ENCODE peak calls at places on chromosomes 7 and 10, in six cellular contexts. One of them, this sample, is unnamed.

GRCh38 chr7:105098863-105099515 is 85.0 kb downstream of the KMT2E start:
- DNase-seq in IMR-90: peak; percentile 23
- DNase-seq in H1: no peak
- DNase-seq in neuronal stem cell: no peak
- DNase-seq in H9: no peak
- DNase-seq in mesenchymal stem cell: no peak
- DNase-seq in this sample: peak; percentile 84

GRCh38 chr7:18614841-18615240 is 119.3 kb downstream of the HDAC9 start:
- DNase-seq in IMR-90: no peak
- DNase-seq in H1: no peak
- DNase-seq in neuronal stem cell: no peak
- DNase-seq in H9: no peak
- DNase-seq in mesenchymal stem cell: no peak
- DNase-seq in this sample: no peak

GRCh38 chr7:22356855-22357310 is at the start of gene RAPGEF5:
- DNase-seq in IMR-90: no peak
- DNase-seq in H1: no peak
- DNase-seq in neuronal stem cell: peak; percentile 39
- DNase-seq in H9: peak; percentile 60
- DNase-seq in mesenchymal stem cell: no peak
- DNase-seq in this sample: no peak

GRCh38 chr10:86371691-86372090 is 5.1 kb upstream of the GRID1 start:
- DNase-seq in IMR-90: no peak
- DNase-seq in H1: no peak
- DNase-seq in neuronal stem cell: no peak
- DNase-seq in H9: peak; percentile 39
- DNase-seq in mesenchymal stem cell: no peak
- DNase-seq in this sample: no peak

GRCh38 chr10:50291261-50291850 is 40.0 kb upstream of the ASAH2 start:
- DNase-seq in IMR-90: peak; percentile 23
- DNase-seq in H1: no peak
- DNase-seq in neuronal stem cell: no peak
- DNase-seq in H9: no peak
- DNase-seq in mesenchymal stem cell: peak; percentile 18
- DNase-seq in this sample: no peak

GRCh38 chr7:73871163-73872011 is 10.4 kb downstream of the TMEM270 start:
- DNase-seq in IMR-90: no peak
- DNase-seq in H1: no peak
- DNase-seq in neuronal stem cell: no peak
- DNase-seq in H9: peak; percentile 26
- DNase-seq in mesenchymal stem cell: no peak
- DNase-seq in this sample: peak; percentile 30

GRCh38 chr10:380313-380955 is 245.2 kb downstream of the ZMYND11 start:
- DNase-seq in IMR-90: peak; percentile 19
- DNase-seq in H1: no peak
- DNase-seq in neuronal stem cell: no peak
- DNase-seq in H9: no peak
- DNase-seq in mesenchymal stem cell: no peak
- DNase-seq in this sample: no peak

GRCh38 chr10:23696476-23696875 is 257.6 kb downstream of the OTUD1 start:
- DNase-seq in IMR-90: no peak
- DNase-seq in H1: no peak
- DNase-seq in neuronal stem cell: no peak
- DNase-seq in H9: no peak
- DNase-seq in mesenchymal stem cell: no peak
- DNase-seq in this sample: no peak

GRCh38 chr7:28130277-28130676 is 50.3 kb downstream of the JAZF1 start:
- DNase-seq in IMR-90: peak; percentile 95
- DNase-seq in H1: no peak
- DNase-seq in neuronal stem cell: no peak
- DNase-seq in H9: no peak
- DNase-seq in mesenchymal stem cell: peak; percentile 89
- DNase-seq in this sample: peak; percentile 58

GRCh38 chr7:53675835-53676234 is 640.4 kb downstream of the POM121L12 start:
- DNase-seq in IMR-90: no peak
- DNase-seq in H1: no peak
- DNase-seq in neuronal stem cell: no peak
- DNase-seq in H9: no peak
- DNase-seq in mesenchymal stem cell: no peak
- DNase-seq in this sample: no peak

GRCh38 chr10:74896788-74897527 is 70.6 kb downstream of the KAT6B start:
- DNase-seq in IMR-90: no peak
- DNase-seq in H1: no peak
- DNase-seq in neuronal stem cell: no peak
- DNase-seq in H9: no peak
- DNase-seq in mesenchymal stem cell: no peak
- DNase-seq in this sample: no peak

GRCh38 chr7:130114776-130115175 is 44.4 kb downstream of the KLHDC10 start:
- DNase-seq in IMR-90: no peak
- DNase-seq in H1: no peak
- DNase-seq in neuronal stem cell: no peak
- DNase-seq in H9: no peak
- DNase-seq in mesenchymal stem cell: no peak
- DNase-seq in this sample: peak; percentile 88

GRCh38 chr10:49435225-49435624 is 39.3 kb upstream of the DRGX start:
- DNase-seq in IMR-90: no peak
- DNase-seq in H1: no peak
- DNase-seq in neuronal stem cell: no peak
- DNase-seq in H9: no peak
- DNase-seq in mesenchymal stem cell: peak; percentile 3
- DNase-seq in this sample: peak; percentile 60

GRCh38 chr10:13706604-13707003 is 119.8 kb downstream of the PRPF18 start:
- DNase-seq in IMR-90: no peak
- DNase-seq in H1: no peak
- DNase-seq in neuronal stem cell: no peak
- DNase-seq in H9: no peak
- DNase-seq in mesenchymal stem cell: peak; percentile 28
- DNase-seq in this sample: no peak
- H2AFZ ChIP-seq in IMR-90: peak overlapping the region; percentile 1
- H2AFZ ChIP-seq in H1: no peak overlapping the region
- H2AFZ ChIP-seq in neuronal stem cell: no peak overlapping the region
- H2AFZ ChIP-seq in H9: no peak overlapping the region
- H2AFZ ChIP-seq in mesenchymal stem cell: no peak overlapping the region
- H2AFZ ChIP-seq in this sample: no peak overlapping the region

DNA sequence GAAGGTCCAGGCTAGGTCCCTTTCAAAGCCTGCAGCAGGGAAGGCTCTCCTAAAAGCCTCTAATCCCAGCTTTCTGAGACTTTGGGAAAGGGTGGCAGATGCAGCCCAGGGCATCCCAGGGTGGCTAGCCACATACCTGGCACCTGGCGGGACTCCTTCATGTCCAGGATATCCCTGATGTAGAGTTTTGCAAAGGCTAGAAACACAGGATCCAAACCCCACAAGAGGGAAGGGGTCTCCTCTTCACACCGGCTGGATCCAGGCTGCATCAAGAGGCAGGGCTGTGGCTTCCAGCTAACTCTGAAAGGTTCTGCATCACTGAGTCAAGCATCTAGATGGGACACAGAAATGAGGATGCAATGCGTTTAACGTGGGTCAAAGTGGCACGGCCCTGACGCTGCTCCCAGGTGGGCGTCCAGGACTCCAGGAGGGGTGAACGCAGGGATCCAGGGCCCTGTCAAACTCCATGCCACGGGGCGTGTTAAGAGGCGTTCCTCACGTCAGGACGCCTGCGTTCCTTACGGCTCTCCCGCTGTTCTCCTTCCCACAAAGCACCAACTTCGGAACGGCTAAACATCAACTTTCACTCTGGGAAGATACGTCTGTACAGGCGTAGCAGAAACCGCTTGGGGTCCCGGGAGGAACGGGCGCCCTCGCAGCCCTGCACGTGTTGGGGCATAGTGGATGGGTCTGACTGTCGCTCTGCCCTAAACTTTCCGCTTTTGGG is 495 bp downstream of the STN1 start:
- DNase-seq in IMR-90: peak; percentile 46
- DNase-seq in H1: no peak
- DNase-seq in neuronal stem cell: peak; percentile 8
- DNase-seq in H9: peak; percentile 42
- DNase-seq in mesenchymal stem cell: no peak
- DNase-seq in this sample: no peak
- H3K23ac ChIP-seq in IMR-90: peak overlapping the region; percentile 73
- H3K23ac ChIP-seq in H1: no peak overlapping the region
- H3K23ac ChIP-seq in neuronal stem cell: peak overlapping the region; percentile 68
- H3K23ac ChIP-seq in H9: no peak overlapping the region
- H3K23ac ChIP-seq in mesenchymal stem cell: peak overlapping the region; percentile 66
- H3K23ac ChIP-seq in this sample: no peak overlapping the region

GRCh38 chr10:63646491-63646890 is 125.3 kb downstream of the REEP3 start:
- DNase-seq in IMR-90: no peak
- DNase-seq in H1: no peak
- DNase-seq in neuronal stem cell: no peak
- DNase-seq in H9: no peak
- DNase-seq in mesenchymal stem cell: no peak
- DNase-seq in this sample: no peak

GRCh38 chr10:63644398-63645142 is 123.4 kb downstream of the REEP3 start:
- DNase-seq in IMR-90: no peak
- DNase-seq in H1: no peak
- DNase-seq in neuronal stem cell: no peak
- DNase-seq in H9: no peak
- DNase-seq in mesenchymal stem cell: no peak
- DNase-seq in this sample: no peak

GRCh38 chr10:63641799-63642198 is 120.6 kb downstream of the REEP3 start:
- DNase-seq in IMR-90: no peak
- DNase-seq in H1: no peak
- DNase-seq in neuronal stem cell: no peak
- DNase-seq in H9: no peak
- DNase-seq in mesenchymal stem cell: no peak
- DNase-seq in this sample: no peak

GRCh38 chr10:63642808-63643207 is 121.6 kb downstream of the REEP3 start:
- DNase-seq in IMR-90: no peak
- DNase-seq in H1: no peak
- DNase-seq in neuronal stem cell: no peak
- DNase-seq in H9: no peak
- DNase-seq in mesenchymal stem cell: no peak
- DNase-seq in this sample: no peak

DNA sequence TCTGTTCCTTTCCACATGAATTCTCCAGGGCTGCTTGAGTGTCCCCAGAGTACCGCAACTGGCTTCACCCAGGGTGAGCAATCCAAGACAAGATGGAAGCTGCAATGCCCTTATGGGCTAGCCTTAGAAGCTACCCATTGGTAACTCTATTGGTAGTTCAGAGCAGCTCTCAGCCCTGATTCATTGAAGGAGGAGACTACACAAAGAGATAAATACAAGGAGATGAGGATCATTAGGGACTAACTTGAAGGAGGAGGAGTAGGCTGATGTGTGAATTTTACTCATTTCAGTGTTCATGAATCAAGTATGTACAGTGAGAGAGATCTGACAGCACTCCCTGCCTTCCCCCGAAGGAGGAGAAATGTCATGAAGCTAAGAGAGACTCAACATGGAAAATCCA is 124.0 kb downstream of the REEP3 start:
- DNase-seq in IMR-90: no peak
- DNase-seq in H1: no peak
- DNase-seq in neuronal stem cell: no peak
- DNase-seq in H9: no peak
- DNase-seq in mesenchymal stem cell: no peak
- DNase-seq in this sample: no peak
- H2AFZ ChIP-seq in IMR-90: no peak overlapping the region
- H2AFZ ChIP-seq in H1: peak overlapping the region; percentile 89
- H2AFZ ChIP-seq in neuronal stem cell: no peak overlapping the region
- H2AFZ ChIP-seq in H9: no peak overlapping the region
- H2AFZ ChIP-seq in mesenchymal stem cell: no peak overlapping the region
- H2AFZ ChIP-seq in this sample: no peak overlapping the region

DNA sequence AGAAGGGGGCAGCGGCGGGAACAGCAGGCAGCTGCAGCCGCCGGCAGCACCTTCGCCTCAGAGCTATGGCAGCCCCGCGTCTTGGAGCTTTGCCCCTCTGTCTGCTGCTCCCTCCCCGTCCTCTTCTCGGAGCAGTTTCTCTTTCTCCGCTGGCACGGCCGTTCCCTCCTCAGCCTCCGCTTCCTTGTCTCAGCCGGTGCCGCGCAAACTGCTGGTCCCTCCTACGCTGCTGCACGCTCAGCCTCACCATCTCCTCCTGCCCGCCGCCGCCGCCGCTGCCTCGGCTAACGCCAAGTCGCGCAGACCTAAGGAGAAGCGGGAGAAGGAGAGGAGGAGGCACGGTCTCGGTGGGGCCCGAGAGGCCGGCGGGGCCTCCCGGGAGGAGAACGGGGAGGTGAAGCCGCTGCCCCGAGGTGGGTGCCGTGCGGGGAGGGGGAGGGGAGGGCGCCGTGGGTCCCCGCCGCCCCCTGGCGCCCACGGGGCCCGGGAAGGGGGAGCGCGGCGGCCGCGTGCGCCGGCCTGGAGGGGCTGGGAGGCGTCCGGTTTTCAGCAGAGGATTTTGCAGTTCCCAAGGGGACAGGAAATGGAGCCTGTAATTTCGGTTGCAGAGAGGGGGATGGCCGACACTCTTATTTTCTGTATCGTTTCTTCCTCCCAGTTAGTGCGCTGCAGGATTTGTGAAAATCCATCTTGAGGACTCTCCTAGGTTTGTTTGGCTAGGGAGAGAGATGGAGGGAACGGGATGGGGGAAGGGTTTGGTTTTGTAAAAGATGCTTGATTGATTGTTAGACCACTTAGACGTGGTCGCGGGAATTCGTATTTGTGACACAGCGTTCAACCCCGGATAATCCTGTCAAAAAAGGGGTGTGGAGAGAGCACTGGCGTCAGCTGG is 630 bp downstream of the RSBN1L start:
- DNase-seq in IMR-90: peak; percentile 43
- DNase-seq in H1: no peak
- DNase-seq in neuronal stem cell: peak; percentile 65
- DNase-seq in H9: peak; percentile 53
- DNase-seq in mesenchymal stem cell: peak; percentile 74
- DNase-seq in this sample: peak; percentile 67
- H3K23ac ChIP-seq in IMR-90: peak overlapping the region; percentile 97
- H3K23ac ChIP-seq in H1: no peak overlapping the region
- H3K23ac ChIP-seq in neuronal stem cell: peak overlapping the region; percentile 97
- H3K23ac ChIP-seq in H9: no peak overlapping the region
- H3K23ac ChIP-seq in mesenchymal stem cell: peak overlapping the region; percentile 83
- H3K23ac ChIP-seq in this sample: no peak overlapping the region

GRCh38 chr7:87810130-87810529 is 66.0 kb downstream of the SLC25A40 start:
- DNase-seq in IMR-90: no peak
- DNase-seq in H1: no peak
- DNase-seq in neuronal stem cell: peak; percentile 23
- DNase-seq in H9: no peak
- DNase-seq in mesenchymal stem cell: no peak
- DNase-seq in this sample: no peak
- H2AFZ ChIP-seq in IMR-90: no peak overlapping the region
- H2AFZ ChIP-seq in H1: peak overlapping the region; percentile 99
- H2AFZ ChIP-seq in neuronal stem cell: peak overlapping the region; percentile 91
- H2AFZ ChIP-seq in H9: peak overlapping the region; percentile 53
- H2AFZ ChIP-seq in mesenchymal stem cell: no peak overlapping the region
- H2AFZ ChIP-seq in this sample: no peak overlapping the region

GRCh38 chr7:1530946-1531262 is 402 bp downstream of the MAFK start:
- DNase-seq in IMR-90: no peak
- DNase-seq in H1: no peak
- DNase-seq in neuronal stem cell: no peak
- DNase-seq in H9: no peak
- DNase-seq in mesenchymal stem cell: no peak
- DNase-seq in this sample: peak; percentile 44

GRCh38 chr7:1532456-1533254 is 2.2 kb downstream of the MAFK start:
- DNase-seq in IMR-90: peak; percentile 96
- DNase-seq in H1: no peak
- DNase-seq in neuronal stem cell: no peak
- DNase-seq in H9: no peak
- DNase-seq in mesenchymal stem cell: peak; percentile 96
- DNase-seq in this sample: peak; percentile 70

GRCh38 chr7:1533255-1533568 is 2.7 kb downstream of the MAFK start:
- DNase-seq in IMR-90: no peak
- DNase-seq in H1: no peak
- DNase-seq in neuronal stem cell: no peak
- DNase-seq in H9: no peak
- DNase-seq in mesenchymal stem cell: no peak
- DNase-seq in this sample: no peak

GRCh38 chr7:1531979-1532455 is 1.5 kb downstream of the MAFK start:
- DNase-seq in IMR-90: no peak
- DNase-seq in H1: no peak
- DNase-seq in neuronal stem cell: no peak
- DNase-seq in H9: no peak
- DNase-seq in mesenchymal stem cell: no peak
- DNase-seq in this sample: no peak

GRCh38 chr7:1531263-1531978 is 919 bp downstream of the MAFK start:
- DNase-seq in IMR-90: peak; percentile 41
- DNase-seq in H1: no peak
- DNase-seq in neuronal stem cell: no peak
- DNase-seq in H9: peak; percentile 32
- DNase-seq in mesenchymal stem cell: peak; percentile 72
- DNase-seq in this sample: no peak
- H3K23ac ChIP-seq in IMR-90: peak overlapping the region; percentile 90
- H3K23ac ChIP-seq in H1: no peak overlapping the region
- H3K23ac ChIP-seq in neuronal stem cell: peak overlapping the region; percentile 87
- H3K23ac ChIP-seq in H9: no peak overlapping the region
- H3K23ac ChIP-seq in mesenchymal stem cell: peak overlapping the region; percentile 2
- H3K23ac ChIP-seq in this sample: no peak overlapping the region